ENCODE peak calls at places on chromosomes 7 and 10, in four cellular contexts. One of them, this sample, is unnamed.

GRCh38 chr10:43816351-43817321 is 168.0 kb upstream of the ZNF32 start:
- DNase-seq in A549: no peak
- DNase-seq in right lobe of liver: no peak
- DNase-seq in HepG2: no peak
- DNase-seq in this sample: peak

GRCh38 chr10:63264852-63265617 is 131.9 kb downstream of the NRBF2 start:
- DNase-seq in A549: peak
- DNase-seq in right lobe of liver: no peak
- DNase-seq in HepG2: peak
- DNase-seq in this sample: no peak

GRCh38 chr10:96719205-96719604 is 1.1 kb downstream of the PIK3AP1 start:
- DNase-seq in A549: no peak
- DNase-seq in right lobe of liver: no peak
- DNase-seq in HepG2: no peak
- DNase-seq in this sample: no peak

GRCh38 chr7:126529833-126530232 is 722.9 kb downstream of the GRM8 start:
- DNase-seq in A549: no peak
- DNase-seq in right lobe of liver: no peak
- DNase-seq in HepG2: no peak
- DNase-seq in this sample: no peak

GRCh38 chr7:92987095-92987494 is 130.7 kb downstream of the SAMD9 start:
- DNase-seq in A549: no peak
- DNase-seq in right lobe of liver: no peak
- DNase-seq in HepG2: no peak
- DNase-seq in this sample: no peak

GRCh38 chr10:80253266-80253962 is 36.0 kb downstream of the MAT1A start:
- DNase-seq in A549: no peak
- DNase-seq in right lobe of liver: no peak
- DNase-seq in HepG2: no peak
- DNase-seq in this sample: no peak

GRCh38 chr10:31728698-31729224 is 199.9 kb downstream of the ARHGAP12 start:
- DNase-seq in A549: no peak
- DNase-seq in right lobe of liver: no peak
- DNase-seq in HepG2: no peak
- DNase-seq in this sample: no peak

GRCh38 chr10:48613015-48613414 is 8.1 kb upstream of the ARHGAP22 start:
- DNase-seq in A549: no peak
- DNase-seq in right lobe of liver: no peak
- DNase-seq in HepG2: no peak
- DNase-seq in this sample: no peak

GRCh38 chr10:131071721-131072120 is 239.8 kb downstream of the TCERG1L start:
- DNase-seq in A549: no peak
- DNase-seq in right lobe of liver: no peak
- DNase-seq in HepG2: no peak
- DNase-seq in this sample: no peak

GRCh38 chr10:12602557-12602956 is 253.2 kb downstream of the CAMK1D start:
- DNase-seq in A549: no peak
- DNase-seq in right lobe of liver: no peak
- DNase-seq in HepG2: peak
- DNase-seq in this sample: no peak

GRCh38 chr10:72126184-72126871 is 38.0 kb upstream of the SPOCK2 start:
- DNase-seq in A549: peak
- DNase-seq in right lobe of liver: no peak
- DNase-seq in HepG2: peak
- DNase-seq in this sample: no peak

GRCh38 chr10:47051741-47052238 is 140.6 kb downstream of the PTPN20 start:
- DNase-seq in A549: no peak
- DNase-seq in right lobe of liver: no peak
- DNase-seq in HepG2: no peak
- DNase-seq in this sample: no peak

GRCh38 chr7:20998309-20998708 is 211.6 kb upstream of the SP8 start:
- DNase-seq in A549: no peak
- DNase-seq in right lobe of liver: no peak
- DNase-seq in HepG2: peak
- DNase-seq in this sample: no peak

GRCh38 chr7:38673795-38674194 is 42.6 kb upstream of the AMPH start:
- DNase-seq in A549: no peak
- DNase-seq in right lobe of liver: no peak
- DNase-seq in HepG2: no peak
- DNase-seq in this sample: peak

GRCh38 chr7:148623586-148624282 is 33.2 kb downstream of the C7orf33 start:
- DNase-seq in A549: no peak
- DNase-seq in right lobe of liver: no peak
- DNase-seq in HepG2: no peak
- DNase-seq in this sample: peak

GRCh38 chr10:22321156-22321711 is 335 bp downstream of the BMI1 start:
- DNase-seq in A549: peak
- DNase-seq in right lobe of liver: peak
- DNase-seq in HepG2: peak
- DNase-seq in this sample: peak

GRCh38 chr10:23413629-23414089 is 25.2 kb upstream of the OTUD1 start:
- DNase-seq in A549: no peak
- DNase-seq in right lobe of liver: no peak
- DNase-seq in HepG2: no peak
- DNase-seq in this sample: no peak

GRCh38 chr7:150420987-150421674 is 29.3 kb upstream of the GIMAP8 start:
- DNase-seq in A549: peak
- DNase-seq in right lobe of liver: peak
- DNase-seq in HepG2: peak
- DNase-seq in this sample: peak

GRCh38 chr10:7043051-7043653 is 367.7 kb downstream of the SFMBT2 start:
- DNase-seq in A549: no peak
- DNase-seq in right lobe of liver: no peak
- DNase-seq in HepG2: no peak
- DNase-seq in this sample: no peak

GRCh38 chr7:23394828-23395227 is 75.5 kb downstream of the IGF2BP3 start:
- DNase-seq in A549: no peak
- DNase-seq in right lobe of liver: no peak
- DNase-seq in HepG2: no peak
- DNase-seq in this sample: no peak

GRCh38 chr10:118595598-118596425 is at the start of gene PRLHR:
- DNase-seq in A549: peak
- DNase-seq in right lobe of liver: peak
- DNase-seq in HepG2: no peak
- DNase-seq in this sample: peak

GRCh38 chr10:97788552-97789442 is 17.0 kb upstream of the SFRP5 start:
- DNase-seq in A549: no peak
- DNase-seq in right lobe of liver: peak
- DNase-seq in HepG2: peak
- DNase-seq in this sample: no peak

GRCh38 chr10:5622186-5622585 is 44.2 kb downstream of the ASB13 start:
- DNase-seq in A549: no peak
- DNase-seq in right lobe of liver: no peak
- DNase-seq in HepG2: no peak
- DNase-seq in this sample: no peak

GRCh38 chr10:77637986-77638765 is 568 bp upstream of the KCNMA1 start:
- DNase-seq in A549: peak
- DNase-seq in right lobe of liver: peak
- DNase-seq in HepG2: no peak
- DNase-seq in this sample: peak

GRCh38 chr7:37354661-37355131 is 94.0 kb downstream of the ELMO1 start:
- DNase-seq in A549: no peak
- DNase-seq in right lobe of liver: peak
- DNase-seq in HepG2: no peak
- DNase-seq in this sample: peak

GRCh38 chr7:132944774-132945173 is 137.1 kb downstream of the CHCHD3 start:
- DNase-seq in A549: no peak
- DNase-seq in right lobe of liver: no peak
- DNase-seq in HepG2: no peak
- DNase-seq in this sample: no peak

GRCh38 chr10:3961082-3961481 is 176.1 kb upstream of the KLF6 start:
- DNase-seq in A549: no peak
- DNase-seq in right lobe of liver: no peak
- DNase-seq in HepG2: no peak
- DNase-seq in this sample: no peak

GRCh38 chr10:94027197-94027596 is 33.5 kb downstream of the PLCE1 start:
- DNase-seq in A549: no peak
- DNase-seq in right lobe of liver: no peak
- DNase-seq in HepG2: no peak
- DNase-seq in this sample: no peak

GRCh38 chr7:101302641-101303101 is 18.9 kb downstream of the IFT22 start:
- DNase-seq in A549: no peak
- DNase-seq in right lobe of liver: no peak
- DNase-seq in HepG2: no peak
- DNase-seq in this sample: no peak

GRCh38 chr7:101303102-101303701 is 18.4 kb downstream of the IFT22 start:
- DNase-seq in A549: no peak
- DNase-seq in right lobe of liver: no peak
- DNase-seq in HepG2: no peak
- DNase-seq in this sample: no peak

GRCh38 chr7:101306307-101306706 is 15.3 kb downstream of the IFT22 start:
- DNase-seq in A549: no peak
- DNase-seq in right lobe of liver: no peak
- DNase-seq in HepG2: no peak
- DNase-seq in this sample: no peak

DNA sequence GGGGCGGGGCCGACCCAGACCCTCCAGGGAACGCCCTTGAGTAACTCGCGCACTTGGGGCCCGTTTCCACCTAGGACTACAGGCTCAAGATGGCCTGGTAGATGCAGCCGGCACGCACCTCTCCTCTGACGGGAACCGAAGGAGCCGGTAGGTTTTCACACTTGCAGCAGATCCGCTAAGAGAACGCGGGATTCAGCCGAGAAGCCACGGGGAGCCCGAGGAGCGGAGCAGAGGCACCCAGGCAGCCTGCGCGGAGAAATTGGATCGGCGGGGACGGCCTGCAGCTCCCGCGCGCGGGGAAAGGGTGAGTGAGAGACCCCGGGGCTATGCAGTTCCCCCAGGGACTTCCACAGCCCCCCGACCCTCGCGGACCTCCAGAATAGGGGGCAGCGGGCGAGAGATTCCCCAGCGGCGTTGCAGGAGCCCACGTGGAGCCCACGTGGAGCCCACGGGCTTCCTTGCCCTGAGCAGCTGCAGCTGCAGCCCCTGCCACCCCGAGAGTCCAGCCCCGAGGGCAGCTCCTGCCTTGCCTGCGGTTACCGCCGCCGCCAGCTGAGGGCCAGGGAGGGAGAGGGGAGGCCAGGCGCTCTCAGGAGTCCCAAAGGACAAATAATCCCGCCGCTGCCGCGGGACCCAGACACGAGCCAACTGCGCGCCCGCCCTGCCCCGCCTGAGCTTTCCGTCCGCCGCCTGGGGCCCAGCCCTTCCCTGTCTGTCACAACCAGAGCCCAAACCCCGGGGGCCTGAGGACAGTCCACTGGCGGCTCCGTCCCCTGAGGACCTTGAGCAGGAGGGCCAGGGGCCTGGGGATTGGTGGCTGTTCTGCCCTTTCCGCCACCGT is 13.1 kb downstream of the IFT22 start:
- DNase-seq in A549: peak
- DNase-seq in right lobe of liver: peak
- DNase-seq in HepG2: peak
- DNase-seq in this sample: no peak
- TF ChIP-seq POLR2A in A549: peak
- TF ChIP-seq POLR2A in right lobe of liver: no peak
- TF ChIP-seq POLR2A in HepG2: peak
- TF ChIP-seq POLR2A in this sample: no peak

DNA sequence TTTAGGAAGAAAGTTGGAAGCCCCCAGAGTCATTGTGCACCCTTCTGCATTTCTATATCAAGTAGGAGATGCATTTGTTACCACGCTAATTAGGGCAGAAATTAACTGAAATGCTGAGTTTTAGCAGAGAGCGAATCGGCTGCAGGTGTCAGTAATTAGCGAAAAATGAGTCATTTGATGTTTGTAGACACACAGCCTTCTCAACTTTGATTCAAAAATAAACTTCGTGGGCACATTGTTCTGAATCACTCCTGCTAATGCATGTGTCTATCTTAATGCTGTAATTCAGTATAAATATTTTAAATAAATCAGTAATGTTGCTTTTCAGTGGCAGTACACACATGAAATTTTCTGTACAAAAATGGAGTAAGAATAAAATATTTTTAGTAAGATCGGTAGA is 109.5 kb upstream of the CARD11 start:
- DNase-seq in A549: no peak
- DNase-seq in right lobe of liver: no peak
- DNase-seq in HepG2: no peak
- DNase-seq in this sample: no peak
- TF ChIP-seq POLR2A in A549: no peak
- TF ChIP-seq POLR2A in right lobe of liver: no peak
- TF ChIP-seq POLR2A in HepG2: no peak
- TF ChIP-seq POLR2A in this sample: no peak

DNA sequence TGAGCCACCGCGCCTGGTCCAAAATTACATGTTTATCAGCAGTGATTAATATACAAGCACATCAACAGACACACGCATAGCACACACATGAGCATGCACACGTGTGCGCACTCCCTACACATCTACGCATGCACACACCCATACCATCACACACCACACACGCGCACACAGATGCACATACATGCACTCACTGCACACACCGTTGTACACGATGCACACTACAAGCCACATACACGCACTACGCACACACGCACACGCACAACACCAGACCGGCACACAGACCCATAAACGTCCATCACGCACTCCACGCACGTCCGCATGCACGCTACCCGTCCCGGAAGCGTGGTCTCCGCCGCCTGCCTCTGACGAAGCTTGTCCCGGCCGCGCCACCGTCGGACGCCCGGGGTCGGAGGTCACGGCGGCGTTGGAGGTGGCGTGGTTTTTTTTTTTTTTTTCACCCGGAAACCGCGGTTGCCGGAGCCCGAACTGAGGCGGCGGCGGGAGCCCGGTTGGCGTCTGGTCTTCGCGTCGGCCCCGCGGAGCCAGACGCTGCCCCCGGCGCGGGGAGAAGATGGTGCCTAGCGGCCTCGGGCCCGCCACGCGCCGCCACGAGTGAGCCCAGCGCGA is at the start of gene TMEM248:
- DNase-seq in A549: peak
- DNase-seq in right lobe of liver: peak
- DNase-seq in HepG2: peak
- DNase-seq in this sample: peak
- TF ChIP-seq POLR2A in A549: peak
- TF ChIP-seq POLR2A in right lobe of liver: peak
- TF ChIP-seq POLR2A in HepG2: peak
- TF ChIP-seq POLR2A in this sample: peak

DNA sequence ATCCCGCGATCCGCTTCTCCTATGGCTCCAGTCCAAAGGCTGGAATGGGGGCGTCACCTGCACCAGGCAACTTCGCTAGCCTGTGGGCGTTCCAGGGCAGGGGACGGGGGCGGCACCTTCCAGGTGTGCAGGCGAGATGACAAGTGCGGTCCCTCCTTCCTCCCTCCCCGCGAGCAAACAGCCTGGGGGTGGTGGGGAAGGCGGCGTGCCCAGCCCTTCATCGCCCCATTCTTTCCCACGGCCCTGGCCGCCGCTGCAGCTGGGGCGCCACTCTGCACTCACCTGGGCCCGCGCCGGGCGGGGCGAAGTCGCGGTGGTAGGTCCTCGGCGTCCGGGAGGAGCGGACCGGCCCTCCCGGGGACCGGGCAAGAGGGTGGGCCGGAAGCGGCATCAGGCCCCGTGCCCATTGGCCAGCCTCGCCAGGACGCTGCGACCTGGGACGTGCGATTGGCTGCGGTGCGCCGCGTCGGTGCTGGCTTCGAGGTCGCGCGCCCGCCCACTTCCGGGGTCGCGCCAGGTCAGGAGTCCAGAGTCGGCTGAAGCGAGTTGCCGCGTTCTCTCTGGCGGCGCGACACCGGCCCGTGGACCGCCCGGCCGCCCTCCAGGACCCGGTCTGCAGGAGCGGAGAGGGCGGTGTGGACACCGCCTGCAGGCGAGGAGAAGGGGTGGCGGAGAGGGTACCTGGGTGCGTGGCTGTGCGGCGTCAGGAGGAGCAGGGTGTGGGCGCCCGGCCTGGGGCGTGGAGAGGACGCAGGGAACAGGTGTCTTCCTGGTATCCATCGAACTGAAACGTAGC is at the start of gene TECPR1:
- DNase-seq in A549: peak
- DNase-seq in right lobe of liver: peak
- DNase-seq in HepG2: peak
- DNase-seq in this sample: peak
- TF ChIP-seq POLR2A in A549: peak
- TF ChIP-seq POLR2A in right lobe of liver: peak
- TF ChIP-seq POLR2A in HepG2: peak
- TF ChIP-seq POLR2A in this sample: peak